ENCODE peak calls at places on chromosomes 6 and 20, in ten cellular contexts. One of them, this sample, is unnamed.

GRCh38 chr6:117605169-117605826 is 3.0 kb upstream of the GOPC start:
- DNase-seq in left ventricle myocardium inferior: no peak
- DNase-seq in uterus: peak
- DNase-seq in fibroblast of mammary gland: peak
- DNase-seq in tibial artery: no peak
- DNase-seq in epithelial cell of proximal tubule: peak
- DNase-seq in mucosa of descending colon: peak
- DNase-seq in neural progenitor cell: peak
- DNase-seq in suprapubic skin: no peak
- DNase-seq in astrocyte of the spinal cord: peak
- DNase-seq in this sample: peak

GRCh38 chr20:53989401-53989800 is 81.0 kb downstream of the BCAS1 start:
- DNase-seq in astrocyte of the spinal cord: no peak
- DNase-seq in mucosa of descending colon: no peak
- DNase-seq in left ventricle myocardium inferior: no peak
- DNase-seq in suprapubic skin: no peak
- DNase-seq in tibial artery: no peak
- DNase-seq in epithelial cell of proximal tubule: no peak
- DNase-seq in neural progenitor cell: no peak
- DNase-seq in uterus: no peak
- DNase-seq in fibroblast of mammary gland: no peak
- DNase-seq in this sample: no peak

GRCh38 chr20:55935448-55936221 is 69.7 kb downstream of the CBLN4 start:
- DNase-seq in epithelial cell of proximal tubule: no peak
- DNase-seq in astrocyte of the spinal cord: no peak
- DNase-seq in uterus: no peak
- DNase-seq in mucosa of descending colon: no peak
- DNase-seq in fibroblast of mammary gland: no peak
- DNase-seq in left ventricle myocardium inferior: no peak
- DNase-seq in tibial artery: no peak
- DNase-seq in suprapubic skin: no peak
- DNase-seq in neural progenitor cell: no peak
- DNase-seq in this sample: no peak

GRCh38 chr6:143745160-143746133 is 67.7 kb downstream of the PHACTR2 start:
- DNase-seq in tibial artery: no peak
- DNase-seq in uterus: peak
- DNase-seq in epithelial cell of proximal tubule: peak
- DNase-seq in fibroblast of mammary gland: peak
- DNase-seq in mucosa of descending colon: peak
- DNase-seq in left ventricle myocardium inferior: no peak
- DNase-seq in astrocyte of the spinal cord: peak
- DNase-seq in suprapubic skin: no peak
- DNase-seq in neural progenitor cell: peak
- DNase-seq in this sample: peak

GRCh38 chr20:9359561-9360308 is 154.7 kb upstream of the LAMP5 start:
- DNase-seq in mucosa of descending colon: peak
- DNase-seq in tibial artery: no peak
- DNase-seq in astrocyte of the spinal cord: peak
- DNase-seq in left ventricle myocardium inferior: no peak
- DNase-seq in epithelial cell of proximal tubule: peak
- DNase-seq in suprapubic skin: no peak
- DNase-seq in neural progenitor cell: peak
- DNase-seq in uterus: peak
- DNase-seq in fibroblast of mammary gland: peak
- DNase-seq in this sample: peak

GRCh38 chr6:17866876-17867444 is 120.5 kb downstream of the KIF13A start:
- DNase-seq in fibroblast of mammary gland: no peak
- DNase-seq in uterus: no peak
- DNase-seq in epithelial cell of proximal tubule: no peak
- DNase-seq in mucosa of descending colon: no peak
- DNase-seq in suprapubic skin: no peak
- DNase-seq in left ventricle myocardium inferior: no peak
- DNase-seq in neural progenitor cell: no peak
- DNase-seq in tibial artery: no peak
- DNase-seq in astrocyte of the spinal cord: no peak
- DNase-seq in this sample: peak

GRCh38 chr6:163725008-163725941 is 310.8 kb downstream of the QKI start:
- DNase-seq in mucosa of descending colon: no peak
- DNase-seq in astrocyte of the spinal cord: no peak
- DNase-seq in suprapubic skin: no peak
- DNase-seq in left ventricle myocardium inferior: no peak
- DNase-seq in fibroblast of mammary gland: no peak
- DNase-seq in uterus: no peak
- DNase-seq in neural progenitor cell: no peak
- DNase-seq in epithelial cell of proximal tubule: no peak
- DNase-seq in tibial artery: peak
- DNase-seq in this sample: no peak

GRCh38 chr6:153208706-153209105 is 77.6 kb upstream of the RGS17 start:
- DNase-seq in uterus: no peak
- DNase-seq in epithelial cell of proximal tubule: no peak
- DNase-seq in suprapubic skin: no peak
- DNase-seq in fibroblast of mammary gland: no peak
- DNase-seq in tibial artery: no peak
- DNase-seq in mucosa of descending colon: peak
- DNase-seq in astrocyte of the spinal cord: no peak
- DNase-seq in left ventricle myocardium inferior: peak
- DNase-seq in neural progenitor cell: no peak
- DNase-seq in this sample: no peak

GRCh38 chr20:46558511-46558959 is 8.1 kb upstream of the OCSTAMP start:
- DNase-seq in mucosa of descending colon: peak
- DNase-seq in epithelial cell of proximal tubule: peak
- DNase-seq in astrocyte of the spinal cord: peak
- DNase-seq in uterus: peak
- DNase-seq in fibroblast of mammary gland: peak
- DNase-seq in left ventricle myocardium inferior: no peak
- DNase-seq in tibial artery: no peak
- DNase-seq in suprapubic skin: no peak
- DNase-seq in neural progenitor cell: peak
- DNase-seq in this sample: peak

GRCh38 chr20:10596726-10597125 is 77.1 kb downstream of the JAG1 start:
- DNase-seq in fibroblast of mammary gland: peak
- DNase-seq in tibial artery: no peak
- DNase-seq in mucosa of descending colon: no peak
- DNase-seq in suprapubic skin: no peak
- DNase-seq in neural progenitor cell: no peak
- DNase-seq in epithelial cell of proximal tubule: no peak
- DNase-seq in astrocyte of the spinal cord: peak
- DNase-seq in uterus: no peak
- DNase-seq in left ventricle myocardium inferior: no peak
- DNase-seq in this sample: peak

GRCh38 chr6:146770965-146771735 is 172.4 kb downstream of the ADGB start:
- DNase-seq in uterus: peak
- DNase-seq in tibial artery: peak
- DNase-seq in left ventricle myocardium inferior: peak
- DNase-seq in epithelial cell of proximal tubule: no peak
- DNase-seq in neural progenitor cell: no peak
- DNase-seq in fibroblast of mammary gland: no peak
- DNase-seq in mucosa of descending colon: peak
- DNase-seq in suprapubic skin: no peak
- DNase-seq in astrocyte of the spinal cord: no peak
- DNase-seq in this sample: no peak

GRCh38 chr6:70857387-70858077 is 99.3 kb downstream of the B3GAT2 start:
- DNase-seq in suprapubic skin: no peak
- DNase-seq in epithelial cell of proximal tubule: no peak
- DNase-seq in uterus: no peak
- DNase-seq in astrocyte of the spinal cord: no peak
- DNase-seq in fibroblast of mammary gland: no peak
- DNase-seq in neural progenitor cell: no peak
- DNase-seq in tibial artery: no peak
- DNase-seq in left ventricle myocardium inferior: no peak
- DNase-seq in mucosa of descending colon: no peak
- DNase-seq in this sample: no peak

GRCh38 chr6:149218915-149219314 is 98.6 kb upstream of the TAB2 start:
- DNase-seq in epithelial cell of proximal tubule: no peak
- DNase-seq in tibial artery: no peak
- DNase-seq in neural progenitor cell: no peak
- DNase-seq in suprapubic skin: no peak
- DNase-seq in astrocyte of the spinal cord: no peak
- DNase-seq in mucosa of descending colon: no peak
- DNase-seq in left ventricle myocardium inferior: no peak
- DNase-seq in fibroblast of mammary gland: no peak
- DNase-seq in uterus: no peak
- DNase-seq in this sample: no peak

GRCh38 chr6:147924598-147924997 is 416.1 kb downstream of the SAMD5 start:
- DNase-seq in astrocyte of the spinal cord: no peak
- DNase-seq in suprapubic skin: no peak
- DNase-seq in fibroblast of mammary gland: no peak
- DNase-seq in mucosa of descending colon: no peak
- DNase-seq in uterus: no peak
- DNase-seq in left ventricle myocardium inferior: no peak
- DNase-seq in neural progenitor cell: no peak
- DNase-seq in epithelial cell of proximal tubule: no peak
- DNase-seq in tibial artery: no peak
- DNase-seq in this sample: no peak
- H3K4me3 ChIP-seq in astrocyte of the spinal cord: no peak
- H3K4me3 ChIP-seq in suprapubic skin: no peak
- H3K4me3 ChIP-seq in fibroblast of mammary gland: no peak
- H3K4me3 ChIP-seq in mucosa of descending colon: no peak
- H3K4me3 ChIP-seq in uterus: no peak
- H3K4me3 ChIP-seq in left ventricle myocardium inferior: no peak
- H3K4me3 ChIP-seq in neural progenitor cell: no peak
- H3K4me3 ChIP-seq in epithelial cell of proximal tubule: no peak
- H3K4me3 ChIP-seq in tibial artery: no peak
- H3K4me3 ChIP-seq in this sample: no peak

GRCh38 chr20:23246682-23247664 is 103.6 kb upstream of the NXT1 start:
- DNase-seq in uterus: peak
- DNase-seq in left ventricle myocardium inferior: peak
- DNase-seq in mucosa of descending colon: no peak
- DNase-seq in suprapubic skin: peak
- DNase-seq in neural progenitor cell: no peak
- DNase-seq in fibroblast of mammary gland: no peak
- DNase-seq in epithelial cell of proximal tubule: no peak
- DNase-seq in astrocyte of the spinal cord: no peak
- DNase-seq in tibial artery: peak
- DNase-seq in this sample: peak

GRCh38 chr20:23244207-23244915 is 106.2 kb upstream of the NXT1 start:
- DNase-seq in epithelial cell of proximal tubule: no peak
- DNase-seq in suprapubic skin: peak
- DNase-seq in left ventricle myocardium inferior: no peak
- DNase-seq in mucosa of descending colon: no peak
- DNase-seq in neural progenitor cell: no peak
- DNase-seq in tibial artery: no peak
- DNase-seq in fibroblast of mammary gland: peak
- DNase-seq in astrocyte of the spinal cord: no peak
- DNase-seq in uterus: no peak
- DNase-seq in this sample: no peak

GRCh38 chr20:23244916-23245552 is 105.6 kb upstream of the NXT1 start:
- DNase-seq in left ventricle myocardium inferior: no peak
- DNase-seq in tibial artery: no peak
- DNase-seq in fibroblast of mammary gland: no peak
- DNase-seq in uterus: no peak
- DNase-seq in epithelial cell of proximal tubule: no peak
- DNase-seq in suprapubic skin: peak
- DNase-seq in mucosa of descending colon: no peak
- DNase-seq in astrocyte of the spinal cord: no peak
- DNase-seq in neural progenitor cell: no peak
- DNase-seq in this sample: no peak

GRCh38 chr20:23243791-23244190 is 106.8 kb upstream of the NXT1 start:
- DNase-seq in suprapubic skin: no peak
- DNase-seq in mucosa of descending colon: no peak
- DNase-seq in epithelial cell of proximal tubule: no peak
- DNase-seq in tibial artery: no peak
- DNase-seq in neural progenitor cell: no peak
- DNase-seq in astrocyte of the spinal cord: no peak
- DNase-seq in uterus: no peak
- DNase-seq in left ventricle myocardium inferior: no peak
- DNase-seq in fibroblast of mammary gland: peak
- DNase-seq in this sample: no peak

DNA sequence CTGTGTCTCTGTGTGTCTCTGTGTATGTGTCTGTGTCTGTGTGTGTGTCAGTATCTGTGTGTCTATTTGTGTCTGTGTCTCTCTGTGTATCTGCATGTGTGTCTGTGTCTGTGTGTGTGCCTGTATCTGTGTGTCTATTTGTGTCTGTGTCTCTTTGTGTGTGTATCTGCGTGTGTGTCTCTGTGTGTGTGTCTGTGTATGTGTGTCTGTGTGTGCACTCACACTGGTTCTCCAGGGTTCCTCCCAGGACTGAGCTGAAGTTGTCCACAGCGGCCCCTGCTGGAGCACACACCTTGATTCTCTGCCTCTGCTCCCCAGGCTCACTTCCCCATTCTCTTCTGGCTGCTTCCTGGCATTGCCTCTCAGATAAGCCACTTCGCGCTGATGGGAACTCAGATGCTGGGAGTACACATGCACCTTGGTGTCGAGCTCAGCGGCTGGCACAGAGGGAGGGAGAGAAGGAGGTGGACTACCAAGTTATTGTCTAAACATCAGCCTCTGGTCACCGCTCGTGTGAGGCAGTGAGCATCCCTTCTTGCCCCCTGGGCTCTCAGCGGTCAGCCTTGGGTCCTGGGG is 105.0 kb upstream of the NXT1 start:
- DNase-seq in astrocyte of the spinal cord: peak
- DNase-seq in uterus: no peak
- DNase-seq in neural progenitor cell: peak
- DNase-seq in tibial artery: peak
- DNase-seq in fibroblast of mammary gland: peak
- DNase-seq in suprapubic skin: peak
- DNase-seq in mucosa of descending colon: peak
- DNase-seq in epithelial cell of proximal tubule: no peak
- DNase-seq in left ventricle myocardium inferior: peak
- DNase-seq in this sample: peak
- TF ChIP-seq CTCF in astrocyte of the spinal cord: peak
- TF ChIP-seq CTCF in uterus: peak
- TF ChIP-seq CTCF in neural progenitor cell: peak
- TF ChIP-seq CTCF in tibial artery: peak
- TF ChIP-seq CTCF in fibroblast of mammary gland: peak
- TF ChIP-seq CTCF in suprapubic skin: peak
- TF ChIP-seq CTCF in mucosa of descending colon: no peak
- TF ChIP-seq CTCF in epithelial cell of proximal tubule: peak
- TF ChIP-seq CTCF in left ventricle myocardium inferior: peak
- TF ChIP-seq CTCF in this sample: peak

DNA sequence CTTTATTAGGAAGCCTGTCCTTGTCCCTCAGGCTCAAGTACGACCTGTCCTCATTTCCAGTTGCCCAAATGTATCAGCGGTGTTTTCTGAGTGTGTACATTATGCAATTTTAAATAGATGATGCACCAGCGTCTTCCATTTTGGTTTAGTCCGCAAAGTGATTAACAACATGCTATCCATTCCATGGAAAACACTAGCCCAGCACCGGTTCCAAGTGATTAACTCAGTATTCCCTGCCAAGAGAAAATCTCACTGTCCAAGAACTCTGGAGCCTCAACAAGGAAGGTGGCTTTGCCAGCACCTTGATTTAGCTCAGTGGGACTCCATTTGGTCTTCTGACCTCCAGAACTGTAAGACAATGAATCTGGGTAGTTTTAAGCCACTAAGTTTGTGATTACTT is 107.1 kb downstream of the FOXC1 start:
- DNase-seq in left ventricle myocardium inferior: no peak
- DNase-seq in neural progenitor cell: no peak
- DNase-seq in astrocyte of the spinal cord: no peak
- DNase-seq in tibial artery: no peak
- DNase-seq in fibroblast of mammary gland: peak
- DNase-seq in suprapubic skin: no peak
- DNase-seq in mucosa of descending colon: no peak
- DNase-seq in uterus: no peak
- DNase-seq in epithelial cell of proximal tubule: no peak
- DNase-seq in this sample: no peak
- H3K4me3 ChIP-seq in left ventricle myocardium inferior: no peak
- H3K4me3 ChIP-seq in neural progenitor cell: no peak
- H3K4me3 ChIP-seq in astrocyte of the spinal cord: no peak
- H3K4me3 ChIP-seq in tibial artery: no peak
- H3K4me3 ChIP-seq in fibroblast of mammary gland: no peak
- H3K4me3 ChIP-seq in suprapubic skin: no peak
- H3K4me3 ChIP-seq in mucosa of descending colon: no peak
- H3K4me3 ChIP-seq in uterus: no peak
- H3K4me3 ChIP-seq in epithelial cell of proximal tubule: no peak
- H3K4me3 ChIP-seq in this sample: no peak

GRCh38 chr20:32779500-32780215 is 17.5 kb downstream of the DNMT3B start:
- DNase-seq in uterus: no peak
- DNase-seq in fibroblast of mammary gland: no peak
- DNase-seq in epithelial cell of proximal tubule: no peak
- DNase-seq in mucosa of descending colon: no peak
- DNase-seq in astrocyte of the spinal cord: no peak
- DNase-seq in left ventricle myocardium inferior: no peak
- DNase-seq in tibial artery: no peak
- DNase-seq in neural progenitor cell: peak
- DNase-seq in suprapubic skin: no peak
- DNase-seq in this sample: no peak
- TF ChIP-seq CTCF in uterus: no peak
- TF ChIP-seq CTCF in fibroblast of mammary gland: no peak
- TF ChIP-seq CTCF in epithelial cell of proximal tubule: no peak
- TF ChIP-seq CTCF in mucosa of descending colon: no peak
- TF ChIP-seq CTCF in astrocyte of the spinal cord: no peak
- TF ChIP-seq CTCF in left ventricle myocardium inferior: no peak
- TF ChIP-seq CTCF in tibial artery: no peak
- TF ChIP-seq CTCF in neural progenitor cell: peak
- TF ChIP-seq CTCF in suprapubic skin: no peak
- TF ChIP-seq CTCF in this sample: no peak